ENCODE peak calls at places on chromosomes 11 and 22, in ten cellular contexts. N, V, H, L, B, Q, Z, S, Y and C are unnamed samples.

GRCh38 chr11:90823446-90823845 is 600.6 kb upstream of the CHORDC1 start:
- DNase-seq in S (no peak), B (no peak), V (no peak), Y (no peak), N (no peak), Z (no peak), L (no peak), Q (no peak), H (no peak), C (no peak)

GRCh38 chr11:130371004-130371590 is 56.4 kb upstream of the ZBTB44 start:
- DNase-seq in L (no peak), Y (no peak), V (no peak), Z (no peak), S (no peak), Q (no peak), N (peak), B (no peak), H (no peak), C (no peak)

GRCh38 chr22:35140879-35141745 is 75.2 kb downstream of the ISX start:
- DNase-seq in Z (no peak), B (no peak), N (no peak), L (no peak), S (no peak), Y (no peak), H (no peak), V (no peak), Q (no peak), C (no peak)

GRCh38 chr11:113553235-113553634 is 78.0 kb upstream of the DRD2 start:
- DNase-seq in Q (peak), H (no peak), B (no peak), S (no peak), L (no peak), Z (peak), V (no peak), Y (no peak), N (no peak), C (no peak)

GRCh38 chr22:29710922-29711593 is 8.7 kb upstream of the CABP7 start:
- DNase-seq in L (peak), Q (no peak), V (no peak), S (no peak), H (no peak), Z (no peak), B (no peak), Y (no peak), N (no peak), C (no peak)

GRCh38 chr11:61983419-61983818 is 16.0 kb upstream of the FTH1 start:
- DNase-seq in N (no peak), Z (no peak), H (no peak), Y (no peak), S (no peak), Q (no peak), B (no peak), V (no peak), L (peak), C (no peak)

GRCh38 chr11:44338031-44338430 is 28.1 kb upstream of the ALX4 start:
- DNase-seq in L (no peak), V (no peak), B (no peak), H (no peak), N (no peak), Y (no peak), Z (no peak), S (no peak), Q (no peak), C (no peak)

GRCh38 chr22:30045001-30045887 is 35.0 kb upstream of the HORMAD2 start:
- DNase-seq in H (no peak), Q (no peak), V (no peak), Z (no peak), Y (no peak), N (no peak), S (no peak), L (no peak), B (no peak), C (no peak)

GRCh38 chr22:22682807-22683667 is 38.6 kb downstream of the GGTLC2 start:
- DNase-seq in Z (peak), Y (no peak), V (no peak), Q (no peak), L (no peak), S (no peak), N (no peak), B (no peak), H (no peak), C (no peak)

GRCh38 chr11:90908074-90908473 is 685.2 kb upstream of the CHORDC1 start:
- DNase-seq in N (peak), Y (no peak), L (no peak), Q (no peak), V (no peak), B (no peak), Z (no peak), H (no peak), S (no peak), C (no peak)

GRCh38 chr11:112216591-112217105 is 9.6 kb upstream of the PTS start:
- DNase-seq in S (no peak), B (no peak), Y (no peak), L (no peak), V (no peak), Q (no peak), Z (no peak), N (no peak), H (no peak), C (no peak)

GRCh38 chr11:113043704-113044103 is 82.5 kb downstream of the NCAM1 start:
- DNase-seq in L (no peak), Q (no peak), Z (no peak), V (no peak), H (no peak), N (no peak), B (no peak), Y (no peak), S (no peak), C (no peak)

GRCh38 chr11:128776088-128776433 is 82.2 kb downstream of the FLI1 start:
- DNase-seq in Y (peak), H (no peak), B (no peak), Z (no peak), L (no peak), S (no peak), V (no peak), Q (no peak), N (no peak), C (no peak)

GRCh38 chr11:68963779-68964178 is 17.0 kb downstream of the MRGPRD start:
- DNase-seq in B (no peak), S (no peak), L (no peak), Q (no peak), V (no peak), Z (no peak), Y (no peak), N (peak), H (no peak), C (no peak)

GRCh38 chr11:11186249-11186648 is 166.8 kb downstream of the CSNK2A3 start:
- DNase-seq in Z (no peak), L (no peak), B (no peak), S (no peak), Q (no peak), V (no peak), N (peak), Y (no peak), H (no peak), C (no peak)

GRCh38 chr22:36075724-36076123 is 47.1 kb upstream of the RBFOX2 start:
- DNase-seq in H (no peak), N (no peak), Z (no peak), S (no peak), L (no peak), V (no peak), Q (no peak), Y (no peak), B (no peak), C (no peak)

GRCh38 chr11:19101803-19102520 is 15.0 kb upstream of the ZDHHC13 start:
- DNase-seq in H (no peak), Z (no peak), Q (no peak), V (no peak), B (no peak), Y (no peak), L (no peak), N (no peak), S (no peak), C (no peak)

GRCh38 chr22:26406118-26406517 is 22.9 kb upstream of the ASPHD2 start:
- DNase-seq in L (no peak), B (no peak), S (no peak), V (no peak), Y (no peak), H (no peak), Z (peak), N (peak), Q (no peak), C (no peak)

GRCh38 chr11:110311783-110312578 is 15.6 kb upstream of the RDX start:
- DNase-seq in B (no peak), L (peak), Z (peak), V (no peak), H (no peak), N (no peak), Y (no peak), S (no peak), Q (no peak), C (no peak)

GRCh38 chr11:1751521-1751921 is 1.1 kb upstream of the IFITM10 start:
- DNase-seq in Y (no peak), V (no peak), L (no peak), Q (no peak), N (no peak), H (no peak), Z (no peak), S (no peak), B (no peak), C (no peak)